ENCODE peak calls at places on chromosomes 4 and X, in nine cellular contexts. M is iris pigment epithelial cell; F is thyroid gland; X is activated CD8-positive, alpha-beta memory T cell treated with anti-CD3 and anti-CD28 coated beads for 4 hours; N is body of pancreas; D is SK-N-SH; G is non-pigmented ciliary epithelial cell; Z is NB4; V is frontal cortex. R is an unnamed sample.

GRCh38 chrX:20454117-20454516 is 187.4 kb upstream of the RPS6KA3 start:
- DNase-seq in N (no peak), Z (no peak), D (no peak), M (no peak), V (no peak), G (no peak), X (no peak), F (no peak), R (no peak)

GRCh38 chr4:124783847-124784246 is 71.3 kb upstream of the ANKRD50 start:
- DNase-seq in Z (no peak), D (no peak), F (no peak), G (peak), N (no peak), M (peak), V (no peak), X (no peak), R (no peak)

GRCh38 chrX:65073233-65073632 is 97.0 kb upstream of the ZC4H2 start:
- DNase-seq in D (no peak), Z (no peak), N (no peak), M (no peak), X (no peak), G (no peak), F (no peak), V (no peak), R (no peak)

GRCh38 chr4:168558587-168558986 is 61.7 kb downstream of the PALLD start:
- DNase-seq in N (no peak), V (no peak), D (no peak), G (no peak), Z (no peak), F (no peak), M (peak), X (no peak), R (no peak)

GRCh38 chrX:30643313-30643821 is 9.9 kb upstream of the GK start:
- DNase-seq in F (no peak), G (peak), X (no peak), V (no peak), D (no peak), M (peak), Z (peak), N (no peak), R (no peak)

GRCh38 chr4:73984736-73985527 is 3.1 kb downstream of the PPBP start:
- DNase-seq in F (no peak), N (no peak), V (no peak), X (no peak), M (no peak), D (no peak), G (no peak), Z (no peak), R (no peak)

GRCh38 chrX:131729295-131729694 is 185.4 kb downstream of the OR13H1 start:
- DNase-seq in D (peak), F (no peak), N (no peak), G (no peak), X (no peak), V (no peak), M (peak), Z (no peak), R (no peak)

GRCh38 chr4:6561173-6561516 is 13.8 kb upstream of the MAN2B2 start:
- DNase-seq in F (no peak), N (no peak), X (no peak), D (no peak), Z (peak), G (no peak), V (no peak), M (peak), R (no peak)

GRCh38 chr4:123249821-123250220 is 146.8 kb upstream of the SPRY1 start:
- DNase-seq in D (no peak), M (no peak), Z (no peak), N (no peak), V (no peak), G (no peak), F (no peak), X (no peak), R (no peak)

GRCh38 chr4:2932951-2933565 is 30.1 kb downstream of the NOP14 start:
- DNase-seq in Z (peak), G (no peak), N (no peak), M (no peak), V (no peak), D (peak), X (no peak), F (no peak), R (no peak)

GRCh38 chr4:119627267-119628190 is 1.1 kb downstream of the PDE5A start:
- DNase-seq in X (no peak), G (no peak), N (peak), M (peak), Z (peak), D (peak), V (peak), F (peak), R (peak)

GRCh38 chrX:142149919-142150318 is 55.2 kb downstream of the MAGEC2 start:
- DNase-seq in N (no peak), Z (no peak), D (no peak), F (no peak), X (no peak), V (no peak), G (no peak), M (no peak), R (no peak)

GRCh38 chrX:17413228-17413627 is 38.2 kb downstream of the NHS start:
- DNase-seq in D (no peak), N (no peak), Z (no peak), F (no peak), G (no peak), M (peak), X (no peak), V (no peak), R (no peak)

GRCh38 chr4:41150401-41150800 is 63.9 kb downstream of the APBB2 start:
- DNase-seq in G (no peak), X (no peak), V (no peak), M (no peak), D (no peak), N (no peak), F (no peak), Z (no peak), R (no peak)

GRCh38 chr4:150743564-150744342 is 161.8 kb downstream of the MAB21L2 start:
- DNase-seq in G (no peak), F (no peak), D (peak), X (no peak), Z (no peak), N (no peak), V (no peak), M (peak), R (no peak)

GRCh38 chr4:131430302-131430701 is 1718.8 kb upstream of the PCDH10 start:
- DNase-seq in N (no peak), X (no peak), M (no peak), G (no peak), V (no peak), F (no peak), D (no peak), Z (peak), R (no peak)

GRCh38 chrX:37745835-37746234 is 34.0 kb upstream of the CYBB start:
- DNase-seq in G (no peak), X (no peak), V (no peak), D (no peak), N (peak), M (no peak), Z (no peak), F (no peak), R (no peak)

GRCh38 chr4:26692014-26692726 is 108.3 kb downstream of the TBC1D19 start:
- DNase-seq in X (no peak), D (no peak), Z (no peak), M (no peak), N (no peak), V (no peak), F (no peak), G (no peak), R (no peak)

GRCh38 chr4:35689866-35690265 is 554.4 kb downstream of the ARAP2 start:
- DNase-seq in N (no peak), F (no peak), G (no peak), M (no peak), V (no peak), X (no peak), Z (no peak), D (no peak), R (no peak)

GRCh38 chr4:173001571-173001970 is 167.0 kb upstream of the GALNT7 start:
- DNase-seq in V (no peak), N (no peak), M (peak), Z (no peak), D (no peak), F (no peak), G (no peak), X (no peak), R (no peak)

GRCh38 chrX:108225456-108225730 is 133.8 kb downstream of the ATG4A start:
- DNase-seq in G (no peak), V (no peak), F (no peak), N (no peak), X (no peak), D (no peak), Z (peak), M (no peak), R (no peak)

GRCh38 chr4:187251896-187252295 is 528.2 kb upstream of the FAT1 start:
- DNase-seq in V (no peak), G (no peak), F (no peak), N (no peak), X (no peak), Z (peak), D (no peak), M (peak), R (no peak)

GRCh38 chrX:9566150-9566621 is 101.3 kb downstream of the TBL1X start:
- DNase-seq in V (no peak), N (peak), M (peak), G (peak), D (no peak), Z (no peak), X (no peak), F (peak), R (no peak)

GRCh38 chr4:75821966-75822365 is 80.3 kb downstream of the PPEF2 start:
- DNase-seq in V (no peak), N (peak), X (no peak), F (no peak), Z (no peak), D (no peak), M (peak), G (no peak), R (no peak)

GRCh38 chrX:66074920-66075879 is 35.3 kb upstream of the VSIG4 start:
- DNase-seq in M (no peak), X (peak), G (no peak), D (no peak), N (peak), V (no peak), Z (peak), F (peak), R (no peak)

GRCh38 chr4:124936427-124936826 is 223.9 kb upstream of the ANKRD50 start:
- DNase-seq in M (peak), F (peak), X (no peak), G (no peak), N (peak), Z (no peak), V (no peak), D (peak), R (no peak)

GRCh38 chrX:19616959-19617358 is 101.7 kb upstream of the MAP3K15 start:
- DNase-seq in V (no peak), G (no peak), N (no peak), D (no peak), Z (no peak), X (no peak), M (no peak), F (no peak), R (no peak)

R was measured in central memory CD8-positive, alpha-beta T cell.